ENCODE peak calls at places on chromosomes 11 and 22, in nine cellular contexts. B is NT2/D1, S is GM03348, A is mucosa of descending colon, J is cardiac fibroblast, N is T-helper 1 cell, I is activated T-cell treated with anti-CD3 and anti-CD28 coated beads for 48 hours, L is head of caudate nucleus, H is esophagus muscularis mucosa. T is an unnamed sample.

GRCh38 chr22:19641254-19641982 is 72.9 kb upstream of the SEPTIN5 start:
- DNase-seq in J (no peak), H (no peak), I (no peak), N (no peak), L (peak), A (no peak), B (peak), S (no peak), T (no peak)

GRCh38 chr11:95469268-95469667 is 238.3 kb upstream of the SESN3 start:
- DNase-seq in I (no peak), A (no peak), L (no peak), H (no peak), N (no peak), J (no peak), S (no peak), B (no peak), T (no peak)

GRCh38 chr11:18608373-18608772 is 8.8 kb downstream of the MISFA start:
- DNase-seq in L (no peak), H (no peak), J (peak), A (no peak), B (no peak), I (no peak), N (no peak), S (no peak), T (no peak)

GRCh38 chr11:29629281-29629680 is 387.5 kb downstream of the KCNA4 start:
- DNase-seq in H (no peak), S (no peak), J (peak), L (no peak), B (no peak), I (no peak), N (no peak), A (no peak), T (no peak)

GRCh38 chr22:31211862-31212730 is at the start of gene LIMK2:
- DNase-seq in H (peak), N (peak), B (peak), S (peak), I (peak), A (peak), L (peak), J (peak), T (peak)

GRCh38 chr11:72354356-72355115 is 79.8 kb downstream of the CLPB start:
- DNase-seq in L (no peak), B (no peak), I (no peak), H (no peak), N (no peak), A (no peak), J (no peak), S (no peak), T (no peak)

GRCh38 chr11:6498121-6498520 is 1.0 kb downstream of the DNHD1 start:
- DNase-seq in L (no peak), N (no peak), I (no peak), A (no peak), J (peak), B (no peak), S (peak), H (no peak), T (no peak)

GRCh38 chr22:23263651-23264555 is 83.6 kb downstream of the BCR start:
- DNase-seq in I (no peak), J (no peak), H (no peak), A (no peak), L (no peak), N (no peak), B (no peak), S (no peak), T (peak)

GRCh38 chr22:46450931-46451660 is 86.3 kb downstream of the CELSR1 start:
- DNase-seq in B (no peak), I (no peak), L (no peak), A (peak), J (no peak), N (no peak), H (no peak), S (no peak), T (no peak)

GRCh38 chr11:134272381-134273316 is 3.5 kb upstream of the GLB1L3 start:
- DNase-seq in L (no peak), H (no peak), J (peak), N (no peak), A (no peak), S (no peak), I (no peak), B (peak), T (no peak)

GRCh38 chr22:28435271-28435825 is 244.3 kb downstream of the TTC28 start:
- DNase-seq in L (no peak), J (no peak), H (no peak), I (no peak), S (no peak), N (no peak), B (no peak), A (no peak), T (no peak)

GRCh38 chr11:126815111-126815510 is 185.5 kb downstream of the KIRREL3 start:
- DNase-seq in S (peak), I (no peak), A (no peak), H (no peak), B (no peak), N (no peak), L (no peak), J (no peak), T (no peak)

GRCh38 chr11:125270711-125271110 is 106.2 kb downstream of the PKNOX2 start:
- DNase-seq in H (no peak), N (no peak), L (no peak), S (peak), A (no peak), J (no peak), I (no peak), B (no peak), T (no peak)

GRCh38 chr22:37012262-37012904 is 6.9 kb downstream of the TST start:
- DNase-seq in N (no peak), J (peak), L (no peak), S (no peak), I (no peak), A (peak), B (no peak), H (no peak), T (no peak)

GRCh38 chr22:26617251-26618199 is at the start of gene CRYBB1:
- DNase-seq in N (no peak), J (peak), A (no peak), B (no peak), I (no peak), L (no peak), S (peak), H (no peak), T (no peak)

GRCh38 chr22:46538816-46539163 is 1.4 kb upstream of the CELSR1 start:
- DNase-seq in B (no peak), A (no peak), H (no peak), J (peak), N (no peak), I (peak), L (no peak), S (peak), T (no peak)

GRCh38 chr22:28917747-28918543 is 34.6 kb downstream of the ZNRF3 start:
- DNase-seq in J (peak), A (peak), S (no peak), L (no peak), H (no peak), B (no peak), I (no peak), N (no peak), T (no peak)

GRCh38 chr22:50502096-50502495 is 5.4 kb downstream of the LMF2 start:
- DNase-seq in B (no peak), S (no peak), A (no peak), N (no peak), J (no peak), I (no peak), H (no peak), L (no peak), T (no peak)

GRCh38 chr22:19565921-19566598 is 41.9 kb upstream of the CLDN5 start:
- DNase-seq in L (no peak), J (no peak), N (no peak), A (no peak), S (no peak), I (no peak), B (no peak), H (no peak), T (no peak)

GRCh38 chr22:17566776-17567175 is 3.5 kb downstream of the SLC25A18 start:
- DNase-seq in I (no peak), J (no peak), B (no peak), L (no peak), H (no peak), S (no peak), A (no peak), N (no peak), T (no peak)

GRCh38 chr11:46391578-46392420 is at the start of gene CHRM4:
- DNase-seq in N (no peak), H (no peak), L (no peak), B (no peak), S (peak), J (peak), A (peak), I (no peak), T (no peak)

GRCh38 chr22:44983878-44984482 is 25.8 kb downstream of the PHF21B start:
- DNase-seq in S (no peak), J (no peak), N (no peak), L (no peak), A (no peak), I (no peak), H (no peak), B (no peak), T (no peak)

GRCh38 chr11:101456812-101457211 is 127.0 kb downstream of the TRPC6 start:
- DNase-seq in N (no peak), A (no peak), J (peak), I (no peak), B (no peak), H (no peak), S (peak), L (no peak), T (no peak)

GRCh38 chr11:134489728-134490127 is 77.7 kb upstream of the B3GAT1 start:
- DNase-seq in S (no peak), L (no peak), I (no peak), H (no peak), J (no peak), N (no peak), B (no peak), A (no peak), T (no peak)

GRCh38 chr22:35537252-35537651 is 3.4 kb upstream of the RASD2 start:
- DNase-seq in A (no peak), H (no peak), L (no peak), I (no peak), S (no peak), N (no peak), J (no peak), B (no peak), T (no peak)

GRCh38 chr22:37501610-37502341 is 15.6 kb upstream of the MFNG start:
- DNase-seq in L (no peak), S (peak), A (peak), N (no peak), H (no peak), I (no peak), J (peak), B (no peak), T (no peak)

GRCh38 chr22:49398646-49399045 is 429.0 kb downstream of the BRD1 start:
- DNase-seq in I (no peak), S (no peak), B (no peak), H (no peak), J (no peak), L (no peak), N (no peak), A (no peak), T (no peak)

GRCh38 chr11:70399681-70400112 is 1.4 kb downstream of the CTTN start:
- DNase-seq in S (peak), J (peak), B (no peak), I (no peak), L (peak), A (peak), N (no peak), H (peak), T (no peak)

GRCh38 chr22:41030891-41031290 is 61.5 kb upstream of the EP300 start:
- DNase-seq in S (peak), L (no peak), I (no peak), A (no peak), J (peak), N (no peak), B (no peak), H (no peak), T (no peak)

GRCh38 chr11:26522912-26523610 is 49.0 kb downstream of the MUC15 start:
- DNase-seq in A (no peak), N (no peak), H (no peak), S (no peak), L (no peak), B (peak), J (peak), I (no peak), T (no peak)

GRCh38 chr11:72641900-72642814 is 32.1 kb downstream of the PDE2A start:
- DNase-seq in S (peak), L (no peak), H (no peak), A (no peak), J (peak), N (no peak), I (no peak), B (no peak), T (no peak)

GRCh38 chr11:57567210-57567511 is 311 bp downstream of the UBE2L6 start:
- DNase-seq in J (peak), N (no peak), L (no peak), I (no peak), H (no peak), S (no peak), B (no peak), A (no peak), T (peak)

GRCh38 chr11:69075421-69076128 is 26.8 kb downstream of the TPCN2 start:
- DNase-seq in S (peak), N (no peak), L (peak), A (peak), B (no peak), I (no peak), H (peak), J (peak), T (no peak)

GRCh38 chr22:45738206-45738605 is 66.6 kb downstream of the ATXN10 start:
- DNase-seq in A (no peak), L (no peak), I (no peak), S (no peak), N (no peak), J (no peak), B (no peak), H (no peak), T (no peak)

T was measured in activated CD4-positive, alpha-beta T cell treated with anti-CD3 and anti-CD28 coated beads, Interleukin-2, amount 50 U/mL, for 1 hour.